ENCODE peak calls at places on chromosomes 6 and 20, in six cellular contexts. M is psoas muscle, G is NCI-H2081, U is GM13976, N is H54, H is C1 segment of cervical spinal cord. D is an unnamed sample.

GRCh38 chr6:149925974-149926777 is 3.3 kb upstream of the RAET1G start:
- DNase-seq in N (peak; percentile 19), H (peak; percentile 10), G (peak; percentile 76), M (peak; percentile 93), U (no peak), D (peak; percentile 98)

GRCh38 chr6:75818061-75818855 is 69.2 kb downstream of the MYO6 start:
- DNase-seq in G (no peak), U (no peak), N (no peak), H (no peak), M (no peak), D (no peak)

GRCh38 chr20:46183768-46184167 is 65.7 kb downstream of the CD40 start:
- DNase-seq in M (no peak), H (no peak), N (no peak), U (no peak), G (no peak), D (no peak)

GRCh38 chr6:111662794-111663231 is 57.1 kb upstream of the TRAF3IP2 start:
- DNase-seq in G (no peak), N (no peak), H (no peak), U (no peak), M (no peak), D (no peak)

GRCh38 chr6:82371799-82372508 is 8.3 kb downstream of the TPBG start:
- DNase-seq in H (no peak), N (no peak), G (no peak), U (no peak), M (no peak), D (no peak)

GRCh38 chr20:4326194-4327065 is 311.1 kb upstream of the RNF24 start:
- DNase-seq in H (no peak), U (no peak), N (no peak), M (no peak), G (no peak), D (no peak)

GRCh38 chr6:169190970-169191369 is 62.7 kb downstream of the THBS2 start:
- DNase-seq in G (no peak), H (no peak), N (no peak), M (no peak), U (no peak), D (no peak)

GRCh38 chr6:151353795-151354194 is 37.6 kb downstream of the ZBTB2 start:
- DNase-seq in N (no peak), U (no peak), H (no peak), M (no peak), G (no peak), D (no peak)

GRCh38 chr6:40809627-40810026 is 222.5 kb upstream of the LRFN2 start:
- DNase-seq in U (no peak), M (no peak), N (no peak), G (no peak), H (no peak), D (no peak)

GRCh38 chr6:37512400-37512958 is 12.8 kb upstream of the CCDC167 start:
- DNase-seq in U (no peak), M (no peak), N (no peak), H (no peak), G (no peak), D (no peak)

GRCh38 chr6:169045486-169045885 is 208.2 kb downstream of the THBS2 start:
- DNase-seq in H (no peak), G (peak; percentile 92), M (peak; percentile 78), N (no peak), U (no peak), D (no peak)

GRCh38 chr6:106223300-106223930 is 102.1 kb downstream of the ATG5 start:
- DNase-seq in U (peak; percentile 33), M (no peak), H (no peak), N (peak; percentile 0), G (peak; percentile 65), D (no peak)

GRCh38 chr6:149221774-149222070 is 95.8 kb upstream of the TAB2 start:
- DNase-seq in G (no peak), H (no peak), M (no peak), U (no peak), N (no peak), D (no peak)

GRCh38 chr6:107108201-107108890 is 7.0 kb downstream of the BEND3 start:
- DNase-seq in G (no peak), H (no peak), N (peak; percentile 35), M (no peak), U (no peak), D (no peak)

GRCh38 chr6:31267504-31268371 is 4.2 kb downstream of the HLA-C start:
- DNase-seq in H (no peak), M (no peak), U (no peak), N (no peak), G (peak; percentile 53), D (no peak)

GRCh38 chr20:47456952-47457724 is 44.5 kb upstream of the NCOA3 start:
- DNase-seq in U (no peak), G (no peak), H (no peak), M (no peak), N (peak; percentile 37), D (no peak)

GRCh38 chr6:157610451-157610999 is 212.5 kb upstream of the SNX9 start:
- DNase-seq in M (no peak), U (no peak), N (no peak), G (no peak), H (no peak), D (no peak)

GRCh38 chr6:138575257-138575656 is 76.0 kb upstream of the NHSL1 start:
- DNase-seq in M (no peak), G (no peak), U (no peak), H (no peak), N (no peak), D (no peak)

D was measured in mucosa of descending colon.